ENCODE peak calls at places on chromosome 17, in seven cellular contexts. B is endothelial cell of umbilical vein, H is HepG2, T is left ventricle myocardium inferior, U is activated gamma-delta T cell, J is mammary epithelial cell, F is EL. G is an unnamed sample.

GRCh38 chr17:78002166-78002565 is 43.7 kb downstream of the TNRC6C start:
- DNase-seq in B (no peak), H (no peak), T (no peak), U (no peak), J (no peak), F (no peak), G (no peak)

GRCh38 chr17:56373981-56374380 is 219.5 kb upstream of the NOG start:
- DNase-seq in B (no peak), H (no peak), T (no peak), U (no peak), J (no peak), F (no peak), G (no peak)

GRCh38 chr17:37191219-37191618 is 184.6 kb upstream of the C17orf78 start:
- DNase-seq in B (peak), H (no peak), T (no peak), U (no peak), J (peak), F (peak), G (no peak)

GRCh38 chr17:570403-570802 is 144.2 kb downstream of the VPS53 start:
- DNase-seq in B (no peak), H (peak), T (no peak), U (no peak), J (no peak), F (no peak), G (no peak)

GRCh38 chr17:17681744-17682292 is 560 bp downstream of the RAI1 start:
- DNase-seq in B (no peak), H (no peak), T (peak), U (peak), J (no peak), F (peak), G (no peak)

GRCh38 chr17:44350733-44351226 is 5.7 kb downstream of the GRN start:
- DNase-seq in B (peak), H (peak), T (peak), U (no peak), J (peak), F (peak), G (peak)

GRCh38 chr17:55098765-55099164 is 130.2 kb downstream of the STXBP4 start:
- DNase-seq in B (no peak), H (no peak), T (no peak), U (no peak), J (no peak), F (no peak), G (no peak)

GRCh38 chr17:81037783-81038733 is 3.1 kb downstream of the BAIAP2 start:
- DNase-seq in B (no peak), H (no peak), T (no peak), U (no peak), J (no peak), F (no peak), G (no peak)

GRCh38 chr17:77792626-77793025 is 165.9 kb upstream of the TNRC6C start:
- DNase-seq in B (no peak), H (no peak), T (no peak), U (no peak), J (no peak), F (no peak), G (no peak)